ENCODE peak calls at places on chromosomes 3 and 15, in nine cellular contexts. One of them, this sample, is unnamed.
A peak's percentile ranks its signal among the peaks of the same experiment; 100 is the strongest.

GRCh38 chr3:71972031-71972430 is 187.1 kb upstream of the PROK2 start:
- DNase-seq in MM.1S: no peak
- DNase-seq in trophoblast cell: peak; percentile 76
- DNase-seq in tibial nerve: no peak
- DNase-seq in neuronal stem cell: no peak
- DNase-seq in AG04450: no peak
- DNase-seq in DND-41: no peak
- DNase-seq in colonic mucosa: no peak
- DNase-seq in PC-3: peak; percentile 67
- DNase-seq in this sample: no peak

GRCh38 chr15:36579792-36580431 is 486 bp downstream of the CDIN1 start:
- DNase-seq in colonic mucosa: no peak
- DNase-seq in trophoblast cell: no peak
- DNase-seq in tibial nerve: no peak
- DNase-seq in PC-3: peak; percentile 18
- DNase-seq in neuronal stem cell: no peak
- DNase-seq in MM.1S: peak; percentile 33
- DNase-seq in DND-41: peak; percentile 19
- DNase-seq in AG04450: no peak
- DNase-seq in this sample: peak; percentile 40

GRCh38 chr15:74206801-74207281 is 4.3 kb upstream of the STRA6 start:
- DNase-seq in neuronal stem cell: no peak
- DNase-seq in PC-3: no peak
- DNase-seq in DND-41: no peak
- DNase-seq in AG04450: no peak
- DNase-seq in MM.1S: no peak
- DNase-seq in tibial nerve: no peak
- DNase-seq in colonic mucosa: no peak
- DNase-seq in trophoblast cell: no peak
- DNase-seq in this sample: no peak

GRCh38 chr15:95129589-95129988 is 898.2 kb downstream of the MCTP2 start:
- DNase-seq in colonic mucosa: no peak
- DNase-seq in neuronal stem cell: no peak
- DNase-seq in tibial nerve: no peak
- DNase-seq in trophoblast cell: no peak
- DNase-seq in AG04450: peak; percentile 46
- DNase-seq in DND-41: no peak
- DNase-seq in PC-3: no peak
- DNase-seq in MM.1S: no peak
- DNase-seq in this sample: no peak

GRCh38 chr15:23869391-23869790 is 182.3 kb upstream of the NDN start:
- DNase-seq in MM.1S: no peak
- DNase-seq in trophoblast cell: no peak
- DNase-seq in PC-3: peak; percentile 7
- DNase-seq in AG04450: no peak
- DNase-seq in colonic mucosa: peak; percentile 43
- DNase-seq in tibial nerve: no peak
- DNase-seq in neuronal stem cell: peak; percentile 42
- DNase-seq in DND-41: no peak
- DNase-seq in this sample: no peak

GRCh38 chr3:127073931-127074820 is 91.3 kb downstream of the PLXNA1 start:
- DNase-seq in tibial nerve: no peak
- DNase-seq in colonic mucosa: no peak
- DNase-seq in PC-3: peak; percentile 36
- DNase-seq in AG04450: no peak
- DNase-seq in neuronal stem cell: no peak
- DNase-seq in trophoblast cell: peak; percentile 71
- DNase-seq in MM.1S: no peak
- DNase-seq in DND-41: no peak
- DNase-seq in this sample: no peak

GRCh38 chr3:79361748-79362378 is 405.9 kb downstream of the ROBO1 start:
- DNase-seq in DND-41: no peak
- DNase-seq in neuronal stem cell: peak; percentile 21
- DNase-seq in AG04450: peak; percentile 15
- DNase-seq in tibial nerve: no peak
- DNase-seq in MM.1S: peak; percentile 60
- DNase-seq in trophoblast cell: peak; percentile 80
- DNase-seq in colonic mucosa: no peak
- DNase-seq in PC-3: peak; percentile 81
- DNase-seq in this sample: no peak

GRCh38 chr3:139354661-139355060 is 10.8 kb downstream of the MRPS22 start:
- DNase-seq in colonic mucosa: no peak
- DNase-seq in AG04450: no peak
- DNase-seq in neuronal stem cell: no peak
- DNase-seq in DND-41: no peak
- DNase-seq in tibial nerve: no peak
- DNase-seq in MM.1S: no peak
- DNase-seq in PC-3: no peak
- DNase-seq in trophoblast cell: no peak
- DNase-seq in this sample: no peak

GRCh38 chr3:61979645-61980430 is 393.5 kb downstream of the FEZF2 start:
- DNase-seq in tibial nerve: no peak
- DNase-seq in trophoblast cell: no peak
- DNase-seq in MM.1S: no peak
- DNase-seq in neuronal stem cell: no peak
- DNase-seq in colonic mucosa: no peak
- DNase-seq in AG04450: no peak
- DNase-seq in PC-3: no peak
- DNase-seq in DND-41: peak; percentile 44
- DNase-seq in this sample: no peak

GRCh38 chr15:38670142-38671002 is 105.8 kb upstream of the RASGRP1 start:
- DNase-seq in DND-41: peak; percentile 41
- DNase-seq in neuronal stem cell: no peak
- DNase-seq in PC-3: no peak
- DNase-seq in AG04450: no peak
- DNase-seq in tibial nerve: no peak
- DNase-seq in colonic mucosa: no peak
- DNase-seq in MM.1S: no peak
- DNase-seq in trophoblast cell: no peak
- DNase-seq in this sample: peak; percentile 93

GRCh38 chr15:75171408-75171807 is 30.3 kb upstream of the C15orf39 start:
- DNase-seq in trophoblast cell: no peak
- DNase-seq in AG04450: peak; percentile 38
- DNase-seq in DND-41: peak; percentile 60
- DNase-seq in MM.1S: no peak
- DNase-seq in tibial nerve: no peak
- DNase-seq in neuronal stem cell: no peak
- DNase-seq in colonic mucosa: no peak
- DNase-seq in PC-3: peak; percentile 93
- DNase-seq in this sample: no peak

GRCh38 chr3:130894873-130895330 is 1.0 kb downstream of the ATP2C1 start:
- DNase-seq in colonic mucosa: no peak
- DNase-seq in tibial nerve: no peak
- DNase-seq in PC-3: no peak
- DNase-seq in MM.1S: no peak
- DNase-seq in trophoblast cell: no peak
- DNase-seq in DND-41: no peak
- DNase-seq in AG04450: no peak
- DNase-seq in neuronal stem cell: peak; percentile 15
- DNase-seq in this sample: no peak

GRCh38 chr3:102165367-102165766 is 269.4 kb upstream of the ZPLD1 start:
- DNase-seq in neuronal stem cell: no peak
- DNase-seq in MM.1S: no peak
- DNase-seq in DND-41: no peak
- DNase-seq in trophoblast cell: peak; percentile 31
- DNase-seq in colonic mucosa: no peak
- DNase-seq in tibial nerve: no peak
- DNase-seq in AG04450: no peak
- DNase-seq in PC-3: peak; percentile 93
- DNase-seq in this sample: no peak

GRCh38 chr15:90106522-90107117 is 4.4 kb upstream of the IDH2 start:
- DNase-seq in tibial nerve: no peak
- DNase-seq in PC-3: peak; percentile 75
- DNase-seq in DND-41: no peak
- DNase-seq in AG04450: no peak
- DNase-seq in trophoblast cell: peak; percentile 54
- DNase-seq in neuronal stem cell: no peak
- DNase-seq in MM.1S: no peak
- DNase-seq in colonic mucosa: peak; percentile 50
- DNase-seq in this sample: no peak

GRCh38 chr3:156418428-156418827 is 136.5 kb downstream of the SSR3 start:
- DNase-seq in trophoblast cell: no peak
- DNase-seq in neuronal stem cell: no peak
- DNase-seq in AG04450: no peak
- DNase-seq in colonic mucosa: no peak
- DNase-seq in tibial nerve: no peak
- DNase-seq in DND-41: no peak
- DNase-seq in PC-3: no peak
- DNase-seq in MM.1S: no peak
- DNase-seq in this sample: no peak

GRCh38 chr15:66071621-66072295 is 181.8 kb downstream of the MEGF11 start:
- DNase-seq in DND-41: no peak
- DNase-seq in trophoblast cell: no peak
- DNase-seq in colonic mucosa: no peak
- DNase-seq in AG04450: no peak
- DNase-seq in tibial nerve: no peak
- DNase-seq in neuronal stem cell: no peak
- DNase-seq in PC-3: no peak
- DNase-seq in MM.1S: no peak
- DNase-seq in this sample: no peak

GRCh38 chr3:118269537-118270125 is 765.0 kb downstream of the IGSF11 start:
- DNase-seq in neuronal stem cell: no peak
- DNase-seq in DND-41: no peak
- DNase-seq in PC-3: no peak
- DNase-seq in colonic mucosa: no peak
- DNase-seq in tibial nerve: no peak
- DNase-seq in MM.1S: no peak
- DNase-seq in AG04450: no peak
- DNase-seq in trophoblast cell: no peak
- DNase-seq in this sample: no peak

GRCh38 chr3:40581166-40581565 is 56.4 kb downstream of the ZNF621 start:
- DNase-seq in colonic mucosa: no peak
- DNase-seq in AG04450: no peak
- DNase-seq in trophoblast cell: no peak
- DNase-seq in MM.1S: no peak
- DNase-seq in neuronal stem cell: no peak
- DNase-seq in DND-41: no peak
- DNase-seq in PC-3: no peak
- DNase-seq in tibial nerve: no peak
- DNase-seq in this sample: no peak

GRCh38 chr3:147390589-147391569 is 15.5 kb downstream of the ZIC4 start:
- DNase-seq in DND-41: no peak
- DNase-seq in colonic mucosa: no peak
- DNase-seq in tibial nerve: no peak
- DNase-seq in trophoblast cell: no peak
- DNase-seq in neuronal stem cell: no peak
- DNase-seq in MM.1S: no peak
- DNase-seq in AG04450: no peak
- DNase-seq in PC-3: no peak
- DNase-seq in this sample: no peak
- H3K27me3 ChIP-seq in DND-41: no peaks in the 10 kb centered on the region
- H3K27me3 ChIP-seq in colonic mucosa: peaks cover 89% of the 10 kb centered on the region
- H3K27me3 ChIP-seq in tibial nerve: no peaks in the 10 kb centered on the region
- H3K27me3 ChIP-seq in trophoblast cell: peaks cover 86% of the 10 kb centered on the region
- H3K27me3 ChIP-seq in neuronal stem cell: peaks cover 78% of the 10 kb centered on the region
- H3K27me3 ChIP-seq in MM.1S: no peaks in the 10 kb centered on the region
- H3K27me3 ChIP-seq in AG04450: peaks cover 97% of the 10 kb centered on the region
- H3K27me3 ChIP-seq in PC-3: peaks cover 78% of the 10 kb centered on the region
- H3K27me3 ChIP-seq in this sample: peaks cover 14% of the 10 kb centered on the region

GRCh38 chr3:151316267-151316991 is at the start of gene GPR87:
- DNase-seq in MM.1S: no peak
- DNase-seq in neuronal stem cell: no peak
- DNase-seq in AG04450: no peak
- DNase-seq in tibial nerve: no peak
- DNase-seq in trophoblast cell: peak; percentile 84
- DNase-seq in PC-3: peak; percentile 95
- DNase-seq in colonic mucosa: no peak
- DNase-seq in DND-41: no peak
- DNase-seq in this sample: no peak

GRCh38 chr3:151315136-151315535 is 1.5 kb downstream of the GPR87 start:
- DNase-seq in tibial nerve: no peak
- DNase-seq in neuronal stem cell: no peak
- DNase-seq in DND-41: no peak
- DNase-seq in colonic mucosa: no peak
- DNase-seq in AG04450: no peak
- DNase-seq in MM.1S: no peak
- DNase-seq in trophoblast cell: peak; percentile 59
- DNase-seq in PC-3: peak; percentile 60
- DNase-seq in this sample: no peak

GRCh38 chr3:151314593-151314992 is 2.0 kb downstream of the GPR87 start:
- DNase-seq in MM.1S: no peak
- DNase-seq in DND-41: no peak
- DNase-seq in tibial nerve: no peak
- DNase-seq in trophoblast cell: no peak
- DNase-seq in AG04450: no peak
- DNase-seq in neuronal stem cell: no peak
- DNase-seq in colonic mucosa: no peak
- DNase-seq in PC-3: no peak
- DNase-seq in this sample: no peak

GRCh38 chr3:151314132-151314531 is 2.5 kb downstream of the GPR87 start:
- DNase-seq in trophoblast cell: no peak
- DNase-seq in AG04450: no peak
- DNase-seq in colonic mucosa: no peak
- DNase-seq in tibial nerve: no peak
- DNase-seq in PC-3: no peak
- DNase-seq in neuronal stem cell: no peak
- DNase-seq in DND-41: no peak
- DNase-seq in MM.1S: no peak
- DNase-seq in this sample: no peak

DNA sequence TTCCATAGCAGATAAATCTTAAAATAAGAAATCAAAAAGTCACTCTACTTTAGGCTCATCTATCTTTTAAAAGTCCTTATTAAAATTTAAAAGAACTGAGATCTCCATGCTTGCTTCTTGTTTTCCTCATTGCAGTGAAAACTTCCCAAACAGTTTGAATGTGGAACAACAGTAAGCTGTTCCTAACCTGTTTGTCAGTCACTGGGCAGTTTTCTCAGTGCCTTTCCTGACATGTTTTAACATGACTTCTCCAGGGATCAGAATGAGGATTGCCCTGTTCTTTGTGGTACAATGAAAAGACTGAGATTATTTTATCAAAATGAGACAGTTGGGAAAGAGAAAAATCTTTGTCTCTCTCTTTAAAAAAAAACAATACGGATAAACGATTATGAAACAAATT is 774 bp downstream of the GPR87 start:
- DNase-seq in PC-3: peak; percentile 29
- DNase-seq in colonic mucosa: no peak
- DNase-seq in neuronal stem cell: no peak
- DNase-seq in trophoblast cell: peak; percentile 32
- DNase-seq in AG04450: no peak
- DNase-seq in MM.1S: no peak
- DNase-seq in tibial nerve: no peak
- DNase-seq in DND-41: no peak
- DNase-seq in this sample: no peak
- H3K27ac ChIP-seq in PC-3: peak overlapping the region; percentile 89
- H3K27ac ChIP-seq in colonic mucosa: no peak overlapping the region
- H3K27ac ChIP-seq in neuronal stem cell: no peak overlapping the region
- H3K27ac ChIP-seq in trophoblast cell: peak overlapping the region; percentile 57
- H3K27ac ChIP-seq in AG04450: no peak overlapping the region
- H3K27ac ChIP-seq in MM.1S: no peak overlapping the region
- H3K27ac ChIP-seq in tibial nerve: no peak overlapping the region
- H3K27ac ChIP-seq in DND-41: no peak overlapping the region
- H3K27ac ChIP-seq in this sample: no peak overlapping the region

GRCh38 chr3:132710311-132710710 is 11.9 kb downstream of the NPHP3 start:
- DNase-seq in MM.1S: no peak
- DNase-seq in trophoblast cell: no peak
- DNase-seq in neuronal stem cell: no peak
- DNase-seq in DND-41: no peak
- DNase-seq in colonic mucosa: no peak
- DNase-seq in AG04450: no peak
- DNase-seq in PC-3: no peak
- DNase-seq in tibial nerve: no peak
- DNase-seq in this sample: no peak
- H3K27me3 ChIP-seq in MM.1S: no peaks in the 10 kb centered on the region
- H3K27me3 ChIP-seq in trophoblast cell: no peaks in the 10 kb centered on the region
- H3K27me3 ChIP-seq in neuronal stem cell: no peaks in the 10 kb centered on the region
- H3K27me3 ChIP-seq in DND-41: no peaks in the 10 kb centered on the region
- H3K27me3 ChIP-seq in colonic mucosa: no peaks in the 10 kb centered on the region
- H3K27me3 ChIP-seq in AG04450: no peaks in the 10 kb centered on the region
- H3K27me3 ChIP-seq in PC-3: no peaks in the 10 kb centered on the region
- H3K27me3 ChIP-seq in tibial nerve: no peaks in the 10 kb centered on the region
- H3K27me3 ChIP-seq in this sample: no peaks in the 10 kb centered on the region

GRCh38 chr15:69729167-69729748 is 276.6 kb downstream of the RPLP1 start:
- DNase-seq in colonic mucosa: peak; percentile 64
- DNase-seq in neuronal stem cell: no peak
- DNase-seq in AG04450: no peak
- DNase-seq in DND-41: peak; percentile 48
- DNase-seq in PC-3: peak; percentile 45
- DNase-seq in MM.1S: peak; percentile 45
- DNase-seq in tibial nerve: no peak
- DNase-seq in trophoblast cell: peak; percentile 55
- DNase-seq in this sample: peak; percentile 63
- H3K27ac ChIP-seq in colonic mucosa: no peak overlapping the region
- H3K27ac ChIP-seq in neuronal stem cell: no peak overlapping the region
- H3K27ac ChIP-seq in AG04450: no peak overlapping the region
- H3K27ac ChIP-seq in DND-41: no peak overlapping the region
- H3K27ac ChIP-seq in PC-3: no peak overlapping the region
- H3K27ac ChIP-seq in MM.1S: no peak overlapping the region
- H3K27ac ChIP-seq in tibial nerve: no peak overlapping the region
- H3K27ac ChIP-seq in trophoblast cell: no peak overlapping the region
- H3K27ac ChIP-seq in this sample: no peak overlapping the region